ENCODE peak calls at places on chromosomes 4 and X, in eight cellular contexts. T, X, B, O, R, J, H and L are unnamed samples.

GRCh38 chr4:139735381-139736256 is 70.0 kb downstream of the MGST2 start:
- DNase-seq in X (peak; percentile 72), R (no peak), B (peak; percentile 63), T (no peak), H (peak; percentile 66), J (no peak), O (no peak), L (peak; percentile 63)

GRCh38 chr4:25180524-25181131 is 20.4 kb upstream of the SEPSECS start:
- DNase-seq in O (no peak), T (peak; percentile 23), H (peak; percentile 76), X (no peak), R (peak; percentile 59), B (peak; percentile 19), J (peak; percentile 32), L (no peak)

GRCh38 chr4:145842224-145842887 is 96.3 kb downstream of the ZNF827 start:
- DNase-seq in X (no peak), J (no peak), O (no peak), H (no peak), R (no peak), B (no peak), T (no peak), L (no peak)

GRCh38 chrX:149871940-149872339 is 9.0 kb upstream of the MAGEA8 start:
- DNase-seq in R (peak; percentile 69), J (peak; percentile 61), H (peak; percentile 10), B (peak; percentile 55), T (no peak), X (peak; percentile 42), O (peak; percentile 35), L (no peak)

GRCh38 chr4:41124916-41125548 is 89.3 kb downstream of the APBB2 start:
- DNase-seq in X (no peak), H (no peak), J (no peak), O (no peak), T (no peak), B (no peak), R (no peak), L (no peak)

GRCh38 chr4:71211748-71212147 is 127.1 kb upstream of the SLC4A4 start:
- DNase-seq in R (no peak), X (no peak), O (no peak), T (no peak), B (no peak), J (no peak), H (no peak), L (no peak)

GRCh38 chr4:1290165-1290977 is 680 bp downstream of the MAEA start:
- DNase-seq in T (no peak), R (peak; percentile 57), B (no peak), O (no peak), H (peak; percentile 40), J (no peak), X (no peak), L (no peak)

GRCh38 chrX:108735680-108736508 is 469 bp downstream of the IRS4 start:
- DNase-seq in H (peak; percentile 36), O (no peak), B (peak; percentile 27), R (no peak), T (peak; percentile 90), J (no peak), X (no peak), L (no peak)

GRCh38 chrX:129930941-129931410 is 25.0 kb downstream of the UTP14A start:
- DNase-seq in T (no peak), R (no peak), X (no peak), B (no peak), O (no peak), J (no peak), H (peak; percentile 24), L (no peak)

GRCh38 chrX:50629774-50630173 is 159.1 kb upstream of the DGKK start:
- DNase-seq in X (no peak), J (no peak), H (no peak), B (no peak), O (no peak), R (no peak), T (no peak), L (no peak)

GRCh38 chr4:84235545-84235944 is 263.5 kb downstream of the NKX6-1 start:
- DNase-seq in J (no peak), X (no peak), H (no peak), R (no peak), T (no peak), O (no peak), B (no peak), L (no peak)

GRCh38 chr4:119774840-119775239 is 146.2 kb upstream of the PDE5A start:
- DNase-seq in B (no peak), X (no peak), O (no peak), T (no peak), J (no peak), H (no peak), R (no peak), L (no peak)

GRCh38 chr4:1939664-1940509 is 68.7 kb downstream of the NSD2 start:
- DNase-seq in H (no peak), J (peak; percentile 74), R (peak; percentile 4), B (no peak), O (no peak), X (no peak), T (no peak), L (no peak)

GRCh38 chr4:102578270-102578669 is 77.1 kb downstream of the NFKB1 start:
- DNase-seq in O (no peak), X (no peak), H (no peak), T (no peak), R (no peak), B (no peak), J (no peak), L (no peak)